ENCODE peak calls at places on chromosomes 7 and 10, in five cellular contexts. One of them, this sample, is unnamed.

GRCh38 chr7:129825005-129825553 is 127.7 kb downstream of the UBE2H start:
- DNase-seq in H9: peak
- DNase-seq in trophoblast cell: peak
- DNase-seq in mesenchymal stem cell: peak
- DNase-seq in H1: peak
- DNase-seq in this sample: peak

GRCh38 chr10:62430881-62431280 is 56.7 kb downstream of the ZNF365 start:
- DNase-seq in H9: no peak
- DNase-seq in trophoblast cell: no peak
- DNase-seq in mesenchymal stem cell: no peak
- DNase-seq in H1: no peak
- DNase-seq in this sample: no peak

GRCh38 chr10:84184517-84184916 is 9.8 kb upstream of the CDHR1 start:
- DNase-seq in H9: no peak
- DNase-seq in trophoblast cell: no peak
- DNase-seq in mesenchymal stem cell: no peak
- DNase-seq in H1: no peak
- DNase-seq in this sample: no peak

GRCh38 chr10:18880530-18880929 is 168.1 kb upstream of the MALRD1 start:
- DNase-seq in H9: peak
- DNase-seq in trophoblast cell: peak
- DNase-seq in mesenchymal stem cell: peak
- DNase-seq in H1: no peak
- DNase-seq in this sample: no peak

GRCh38 chr7:70693300-70693689 is 438.6 kb upstream of the GALNT17 start:
- DNase-seq in H9: no peak
- DNase-seq in trophoblast cell: no peak
- DNase-seq in mesenchymal stem cell: peak
- DNase-seq in H1: no peak
- DNase-seq in this sample: no peak

GRCh38 chr10:76116523-76116922 is 685.1 kb downstream of the LRMDA start:
- DNase-seq in H9: no peak
- DNase-seq in trophoblast cell: no peak
- DNase-seq in mesenchymal stem cell: no peak
- DNase-seq in H1: no peak
- DNase-seq in this sample: no peak

GRCh38 chr10:87623191-87623590 is 36.5 kb upstream of the PAPSS2 start:
- DNase-seq in H9: no peak
- DNase-seq in trophoblast cell: no peak
- DNase-seq in mesenchymal stem cell: no peak
- DNase-seq in H1: no peak
- DNase-seq in this sample: no peak

GRCh38 chr10:132333386-132333785 is 1.4 kb downstream of the LRRC27 start:
- DNase-seq in H9: no peak
- DNase-seq in trophoblast cell: no peak
- DNase-seq in mesenchymal stem cell: no peak
- DNase-seq in H1: no peak
- DNase-seq in this sample: no peak

GRCh38 chr7:31061185-31061584 is 9.1 kb downstream of the ADCYAP1R1 start:
- DNase-seq in H9: peak
- DNase-seq in trophoblast cell: no peak
- DNase-seq in mesenchymal stem cell: no peak
- DNase-seq in H1: peak
- DNase-seq in this sample: no peak

GRCh38 chr7:73737491-73738219 is 947 bp downstream of the ABHD11 start:
- DNase-seq in H9: no peak
- DNase-seq in trophoblast cell: no peak
- DNase-seq in mesenchymal stem cell: no peak
- DNase-seq in H1: no peak
- DNase-seq in this sample: no peak

GRCh38 chr7:73738220-73738611 is 386 bp downstream of the ABHD11 start:
- DNase-seq in H9: peak
- DNase-seq in trophoblast cell: peak
- DNase-seq in mesenchymal stem cell: peak
- DNase-seq in H1: peak
- DNase-seq in this sample: no peak

GRCh38 chr7:73739387-73739767 is 775 bp upstream of the ABHD11 start:
- DNase-seq in H9: no peak
- DNase-seq in trophoblast cell: no peak
- DNase-seq in mesenchymal stem cell: no peak
- DNase-seq in H1: no peak
- DNase-seq in this sample: no peak

GRCh38 chr7:73740212-73740611 is 1.6 kb upstream of the ABHD11 start:
- DNase-seq in H9: no peak
- DNase-seq in trophoblast cell: no peak
- DNase-seq in mesenchymal stem cell: no peak
- DNase-seq in H1: no peak
- DNase-seq in this sample: no peak

GRCh38 chr7:73738612-73739386 is at the start of gene ABHD11:
- DNase-seq in H9: peak
- DNase-seq in trophoblast cell: peak
- DNase-seq in mesenchymal stem cell: peak
- DNase-seq in H1: peak
- DNase-seq in this sample: peak
- H2AFZ ChIP-seq in H9: no peak
- H2AFZ ChIP-seq in trophoblast cell: peak
- H2AFZ ChIP-seq in mesenchymal stem cell: peak
- H2AFZ ChIP-seq in H1: no peak
- H2AFZ ChIP-seq in this sample: peak

GRCh38 chr7:34143397-34143796 is 238.1 kb downstream of the BMPER start:
- DNase-seq in H9: no peak
- DNase-seq in trophoblast cell: no peak
- DNase-seq in mesenchymal stem cell: peak
- DNase-seq in H1: no peak
- DNase-seq in this sample: no peak
- H2BK12ac ChIP-seq in H9: no peak
- H2BK12ac ChIP-seq in trophoblast cell: no peak
- H2BK12ac ChIP-seq in mesenchymal stem cell: peak
- H2BK12ac ChIP-seq in H1: no peak
- H2BK12ac ChIP-seq in this sample: no peak

DNA sequence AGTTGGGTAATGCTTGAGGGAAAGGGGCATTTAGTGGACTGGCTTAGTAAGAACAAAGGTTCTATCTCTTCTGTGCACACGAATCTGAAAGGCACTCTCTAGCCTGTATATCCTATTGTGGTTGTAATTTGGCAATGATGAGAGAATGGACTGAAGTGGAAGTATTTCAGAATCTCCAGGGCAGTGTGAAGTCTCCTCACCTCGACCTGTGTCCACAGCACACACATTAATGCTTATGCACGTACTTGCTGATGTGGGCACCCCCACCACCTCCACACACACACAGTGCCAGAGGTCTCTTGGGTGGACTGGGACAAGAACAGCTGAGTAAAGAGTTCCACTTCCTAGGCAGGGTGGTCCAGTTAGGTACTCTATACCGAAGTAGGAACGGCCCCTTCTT is 6.9 kb downstream of the SMC3 start:
- DNase-seq in H9: no peak
- DNase-seq in trophoblast cell: no peak
- DNase-seq in mesenchymal stem cell: no peak
- DNase-seq in H1: no peak
- DNase-seq in this sample: no peak
- H2BK5ac ChIP-seq in H9: no peak
- H2BK5ac ChIP-seq in trophoblast cell: no peak
- H2BK5ac ChIP-seq in mesenchymal stem cell: no peak
- H2BK5ac ChIP-seq in H1: no peak
- H2BK5ac ChIP-seq in this sample: no peak

DNA sequence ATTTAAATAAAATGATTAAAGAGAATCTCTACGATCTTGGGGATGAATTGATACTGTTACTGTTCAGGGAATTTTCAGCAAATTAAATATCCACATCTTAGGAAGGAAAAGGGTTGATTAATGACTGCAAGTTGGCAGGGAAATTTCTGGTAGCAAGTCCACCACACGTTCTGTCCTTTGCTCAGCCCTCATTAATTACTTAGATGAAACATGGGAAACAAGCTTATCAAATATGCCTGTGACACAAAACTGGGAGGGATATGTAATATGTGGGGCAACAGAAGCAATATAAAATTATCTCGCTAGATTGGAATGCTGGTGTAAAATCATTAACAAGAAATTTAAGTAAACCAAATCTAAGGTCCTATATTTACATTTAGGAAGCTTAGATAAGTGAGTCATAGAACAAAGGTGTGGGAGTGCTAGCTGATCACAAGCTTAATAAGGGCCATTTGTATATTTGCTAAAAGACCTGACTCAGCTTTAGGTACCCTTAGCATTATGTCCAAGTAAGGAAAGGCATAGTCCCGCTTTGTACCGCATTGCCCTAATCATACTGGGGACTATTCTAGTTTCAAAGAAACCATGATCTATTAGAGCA is 23.5 kb downstream of the TRPV5 start:
- DNase-seq in H9: no peak
- DNase-seq in trophoblast cell: no peak
- DNase-seq in mesenchymal stem cell: no peak
- DNase-seq in H1: no peak
- DNase-seq in this sample: no peak
- H2AFZ ChIP-seq in H9: no peak
- H2AFZ ChIP-seq in trophoblast cell: no peak
- H2AFZ ChIP-seq in mesenchymal stem cell: no peak
- H2AFZ ChIP-seq in H1: no peak
- H2AFZ ChIP-seq in this sample: no peak

DNA sequence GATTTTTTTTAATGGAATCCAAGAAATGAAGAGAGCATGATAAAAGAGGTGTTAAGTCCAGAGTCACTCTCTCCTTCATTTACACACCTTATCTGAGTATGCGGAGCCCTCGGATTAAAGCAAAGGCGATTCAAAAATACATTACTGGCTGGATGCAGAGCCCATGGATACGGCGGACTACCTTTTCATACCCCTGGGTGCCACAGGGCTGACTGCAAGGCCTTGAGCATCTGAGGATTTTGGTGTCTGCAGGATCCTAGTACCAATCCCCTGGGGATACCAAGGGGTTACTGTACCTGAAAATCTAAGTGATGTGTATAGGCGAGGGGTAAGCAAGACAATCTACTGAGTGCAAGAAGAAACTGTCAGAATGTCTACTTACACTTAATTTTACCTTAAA is 20.5 kb downstream of the PIP4K2A start:
- DNase-seq in H9: no peak
- DNase-seq in trophoblast cell: no peak
- DNase-seq in mesenchymal stem cell: no peak
- DNase-seq in H1: no peak
- DNase-seq in this sample: no peak
- H2BK12ac ChIP-seq in H9: no peak
- H2BK12ac ChIP-seq in trophoblast cell: no peak
- H2BK12ac ChIP-seq in mesenchymal stem cell: no peak
- H2BK12ac ChIP-seq in H1: no peak
- H2BK12ac ChIP-seq in this sample: no peak

DNA sequence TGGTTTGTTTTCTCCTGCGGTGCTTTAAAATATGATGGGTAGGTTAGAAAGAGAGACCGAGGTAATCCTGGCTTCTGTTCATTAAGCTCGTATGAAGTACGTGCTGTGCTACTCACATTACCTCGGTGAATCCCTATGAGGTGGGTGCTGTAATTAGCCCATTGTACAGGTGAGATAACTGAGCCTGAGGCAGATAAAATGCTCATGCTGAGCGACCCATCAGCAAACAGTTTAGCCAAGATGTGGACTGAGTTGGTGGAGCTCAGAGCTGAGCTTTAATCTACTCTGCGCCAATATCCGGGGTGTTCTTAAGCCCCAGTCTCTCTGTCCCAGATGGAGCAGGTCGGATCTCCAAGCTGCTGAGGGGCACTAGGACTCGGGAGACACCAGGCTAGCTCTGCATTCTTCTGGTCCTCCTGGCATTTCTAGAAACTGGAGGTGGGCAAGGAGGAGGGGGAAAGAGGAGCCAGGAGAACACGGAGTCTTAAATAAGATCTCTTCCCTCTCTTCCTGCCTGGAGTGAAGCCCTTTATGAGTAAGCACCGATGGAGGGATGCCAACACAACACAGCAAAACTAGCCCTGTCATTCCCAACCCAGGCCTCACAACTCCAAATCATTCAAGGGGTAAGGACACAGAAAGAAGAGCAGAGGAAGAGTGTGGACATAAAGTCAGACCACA is 458.5 kb downstream of the KCNMA1 start:
- DNase-seq in H9: peak
- DNase-seq in trophoblast cell: no peak
- DNase-seq in mesenchymal stem cell: peak
- DNase-seq in H1: no peak
- DNase-seq in this sample: no peak
- H2BK5ac ChIP-seq in H9: no peak
- H2BK5ac ChIP-seq in trophoblast cell: peak
- H2BK5ac ChIP-seq in mesenchymal stem cell: no peak
- H2BK5ac ChIP-seq in H1: no peak
- H2BK5ac ChIP-seq in this sample: no peak

GRCh38 chr10:68284597-68284996 is 47.3 kb upstream of the HNRNPH3 start:
- DNase-seq in H9: no peak
- DNase-seq in trophoblast cell: no peak
- DNase-seq in mesenchymal stem cell: no peak
- DNase-seq in H1: no peak
- DNase-seq in this sample: no peak
- H2AFZ ChIP-seq in H9: no peak
- H2AFZ ChIP-seq in trophoblast cell: no peak
- H2AFZ ChIP-seq in mesenchymal stem cell: no peak
- H2AFZ ChIP-seq in H1: no peak
- H2AFZ ChIP-seq in this sample: peak

This sample was measured in neuronal stem cell.